ENCODE peak calls at places on chromosomes 1 and 21, in four cellular contexts. One of them, this sample, is unnamed.

GRCh38 chr1:11691302-11691914 is at the start of gene DRAXIN:
- DNase-seq in neuronal stem cell: peak; percentile 63
- DNase-seq in mesenchymal stem cell: no peak
- DNase-seq in H9: peak; percentile 88
- DNase-seq in this sample: peak; percentile 26

GRCh38 chr1:234503193-234504050 is 24.4 kb upstream of the TARBP1 start:
- DNase-seq in H9: no peak
- DNase-seq in mesenchymal stem cell: no peak
- DNase-seq in neuronal stem cell: no peak
- DNase-seq in this sample: no peak

GRCh38 chr21:41772351-41773080 is 5.7 kb upstream of the RIPK4 start:
- DNase-seq in mesenchymal stem cell: no peak
- DNase-seq in neuronal stem cell: no peak
- DNase-seq in H9: no peak
- DNase-seq in this sample: no peak

GRCh38 chr1:230868736-230869385 is 540 bp upstream of the C1orf198 start:
- DNase-seq in mesenchymal stem cell: peak; percentile 63
- DNase-seq in neuronal stem cell: peak; percentile 79
- DNase-seq in H9: peak; percentile 78
- DNase-seq in this sample: peak; percentile 75

GRCh38 chr1:77889671-77890070 is 1.2 kb downstream of the NEXN start:
- DNase-seq in H9: no peak
- DNase-seq in mesenchymal stem cell: peak; percentile 82
- DNase-seq in neuronal stem cell: no peak
- DNase-seq in this sample: peak; percentile 79

GRCh38 chr1:16141573-16142336 is 14.1 kb downstream of the EPHA2 start:
- DNase-seq in H9: no peak
- DNase-seq in neuronal stem cell: no peak
- DNase-seq in mesenchymal stem cell: no peak
- DNase-seq in this sample: no peak

GRCh38 chr1:22763479-22764200 is 53.0 kb downstream of the EPHB2 start:
- DNase-seq in mesenchymal stem cell: peak; percentile 48
- DNase-seq in neuronal stem cell: no peak
- DNase-seq in H9: no peak
- DNase-seq in this sample: no peak

GRCh38 chr1:15799928-15800835 is 7.3 kb downstream of the UQCRHL start:
- DNase-seq in mesenchymal stem cell: peak; percentile 65
- DNase-seq in H9: peak; percentile 79
- DNase-seq in neuronal stem cell: no peak
- DNase-seq in this sample: peak; percentile 99

GRCh38 chr1:215113776-215114153 is 31.2 kb downstream of the KCNK2 start:
- DNase-seq in mesenchymal stem cell: no peak
- DNase-seq in neuronal stem cell: no peak
- DNase-seq in H9: no peak
- DNase-seq in this sample: no peak

GRCh38 chr1:65021792-65022191 is 55.4 kb upstream of the JAK1 start:
- DNase-seq in neuronal stem cell: no peak
- DNase-seq in mesenchymal stem cell: no peak
- DNase-seq in H9: no peak
- DNase-seq in this sample: no peak

GRCh38 chr1:153616885-153617428 is 832 bp upstream of the S100A14 start:
- DNase-seq in H9: no peak
- DNase-seq in neuronal stem cell: no peak
- DNase-seq in mesenchymal stem cell: no peak
- DNase-seq in this sample: no peak

GRCh38 chr1:47536646-47537118 is 98.8 kb downstream of the FOXD2 start:
- DNase-seq in H9: no peak
- DNase-seq in mesenchymal stem cell: no peak
- DNase-seq in neuronal stem cell: no peak
- DNase-seq in this sample: no peak

GRCh38 chr1:201945157-201945556 is 1.2 kb downstream of the LMOD1 start:
- DNase-seq in neuronal stem cell: no peak
- DNase-seq in H9: no peak
- DNase-seq in mesenchymal stem cell: peak; percentile 26
- DNase-seq in this sample: no peak

GRCh38 chr1:212860713-212861581 is 2.9 kb downstream of the FLVCR1 start:
- DNase-seq in neuronal stem cell: no peak
- DNase-seq in mesenchymal stem cell: peak; percentile 38
- DNase-seq in H9: no peak
- DNase-seq in this sample: no peak

GRCh38 chr1:201649776-201650607 is 111.1 kb downstream of the NAV1 start:
- DNase-seq in H9: peak; percentile 88
- DNase-seq in mesenchymal stem cell: peak; percentile 83
- DNase-seq in neuronal stem cell: peak; percentile 56
- DNase-seq in this sample: peak; percentile 80

GRCh38 chr21:44408226-44408625 is 47.1 kb upstream of the LRRC3 start:
- DNase-seq in neuronal stem cell: no peak
- DNase-seq in H9: no peak
- DNase-seq in mesenchymal stem cell: no peak
- DNase-seq in this sample: no peak

GRCh38 chr21:17901458-17902092 is 82.4 kb upstream of the C21orf91 start:
- DNase-seq in H9: peak; percentile 33
- DNase-seq in mesenchymal stem cell: peak; percentile 14
- DNase-seq in neuronal stem cell: no peak
- DNase-seq in this sample: peak; percentile 97

GRCh38 chr1:153312569-153313186 is at the start of gene PGLYRP3:
- DNase-seq in neuronal stem cell: no peak
- DNase-seq in mesenchymal stem cell: no peak
- DNase-seq in H9: peak; percentile 47
- DNase-seq in this sample: no peak

GRCh38 chr1:165114022-165114888 is 242.3 kb downstream of the LMX1A start:
- DNase-seq in mesenchymal stem cell: peak; percentile 46
- DNase-seq in H9: peak; percentile 51
- DNase-seq in neuronal stem cell: peak; percentile 64
- DNase-seq in this sample: peak; percentile 89

DNA sequence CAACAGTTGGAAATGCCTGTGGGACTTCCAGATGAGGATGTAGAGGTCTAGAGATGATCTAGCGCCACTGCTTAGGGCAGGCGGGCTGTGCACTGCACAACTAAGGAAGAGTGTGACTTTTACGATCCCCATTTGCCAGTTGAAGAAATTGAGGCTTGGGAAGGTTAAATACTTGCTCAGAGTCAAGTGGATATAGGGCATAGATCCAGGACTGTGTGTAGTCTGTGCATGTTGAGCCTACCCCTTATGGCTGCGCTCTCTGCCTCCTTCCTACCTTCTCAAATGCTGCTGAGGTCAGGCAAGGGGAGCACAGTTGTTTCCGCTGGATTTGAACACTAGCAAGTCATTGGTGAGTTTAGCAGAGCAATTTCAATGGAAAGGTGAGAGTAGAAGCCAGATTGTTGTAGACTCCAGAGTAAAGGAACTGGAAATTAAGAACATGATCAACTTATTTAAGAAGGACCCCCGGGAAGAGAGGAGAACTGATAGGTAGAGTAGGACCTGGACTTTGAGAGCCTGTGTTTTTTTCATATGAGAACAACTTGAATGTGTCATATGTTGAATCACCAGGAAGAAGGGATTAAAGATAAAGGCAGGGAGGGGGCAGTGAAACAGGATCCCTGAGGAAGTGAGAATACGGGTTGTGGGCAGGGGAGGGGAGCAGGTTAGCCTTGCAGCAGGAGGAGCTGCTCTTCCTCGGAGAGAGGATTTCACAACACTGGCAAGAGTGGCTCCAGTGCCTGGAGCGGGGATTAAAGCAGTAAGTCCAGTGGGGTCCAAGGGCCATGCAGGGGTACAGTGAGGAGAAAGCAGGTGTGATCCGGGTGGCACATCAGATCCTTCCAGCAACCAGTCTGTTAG is 2.7 kb downstream of the CAPN2 start:
- DNase-seq in H9: no peak
- DNase-seq in mesenchymal stem cell: peak; percentile 92
- DNase-seq in neuronal stem cell: no peak
- DNase-seq in this sample: peak; percentile 46
- H2AK5ac ChIP-seq in H9: no peak overlapping the region
- H2AK5ac ChIP-seq in mesenchymal stem cell: peak overlapping the region; percentile 33
- H2AK5ac ChIP-seq in neuronal stem cell: no peak overlapping the region
- H2AK5ac ChIP-seq in this sample: peak overlapping the region; percentile 52

GRCh38 chr1:226654046-226654445 is 85.0 kb downstream of the ITPKB start:
- DNase-seq in neuronal stem cell: peak; percentile 82
- DNase-seq in mesenchymal stem cell: peak; percentile 46
- DNase-seq in H9: peak; percentile 77
- DNase-seq in this sample: no peak
- H2AK5ac ChIP-seq in neuronal stem cell: no peak overlapping the region
- H2AK5ac ChIP-seq in mesenchymal stem cell: peak overlapping the region; percentile 18
- H2AK5ac ChIP-seq in H9: no peak overlapping the region
- H2AK5ac ChIP-seq in this sample: no peak overlapping the region

GRCh38 chr1:83318361-83318760 is 680.6 kb downstream of the TTLL7 start:
- DNase-seq in H9: no peak
- DNase-seq in neuronal stem cell: no peak
- DNase-seq in mesenchymal stem cell: no peak
- DNase-seq in this sample: no peak
- H2AK5ac ChIP-seq in H9: no peak overlapping the region
- H2AK5ac ChIP-seq in neuronal stem cell: no peak overlapping the region
- H2AK5ac ChIP-seq in mesenchymal stem cell: no peak overlapping the region
- H2AK5ac ChIP-seq in this sample: no peak overlapping the region

GRCh38 chr1:190323530-190323929 is 154.1 kb downstream of the BRINP3 start:
- DNase-seq in neuronal stem cell: no peak
- DNase-seq in H9: no peak
- DNase-seq in mesenchymal stem cell: no peak
- DNase-seq in this sample: no peak
- H2AK5ac ChIP-seq in neuronal stem cell: no peak overlapping the region
- H2AK5ac ChIP-seq in H9: no peak overlapping the region
- H2AK5ac ChIP-seq in mesenchymal stem cell: no peak overlapping the region
- H2AK5ac ChIP-seq in this sample: no peak overlapping the region

DNA sequence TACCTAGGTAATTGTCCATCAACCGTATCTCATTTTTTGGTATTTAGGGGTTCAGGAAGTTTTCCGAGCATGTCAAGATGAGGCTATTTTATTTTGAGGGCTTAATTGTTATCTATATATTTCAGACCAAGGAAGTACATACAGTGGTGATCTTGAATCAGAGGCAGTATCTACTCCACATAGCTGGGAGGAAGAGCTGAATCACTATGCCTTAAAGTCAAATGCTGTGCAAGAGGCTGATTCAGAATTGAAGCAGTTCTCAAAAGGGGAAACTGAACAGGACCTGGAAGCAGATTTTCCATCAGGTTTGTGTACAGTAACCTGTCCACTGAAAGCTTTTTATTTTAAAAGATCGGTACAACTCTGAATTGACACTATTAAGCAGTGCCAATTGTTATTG is 130.2 kb downstream of the ZMYM4 start:
- DNase-seq in mesenchymal stem cell: no peak
- DNase-seq in H9: no peak
- DNase-seq in neuronal stem cell: no peak
- DNase-seq in this sample: no peak
- H2AK5ac ChIP-seq in mesenchymal stem cell: no peak overlapping the region
- H2AK5ac ChIP-seq in H9: no peak overlapping the region
- H2AK5ac ChIP-seq in neuronal stem cell: no peak overlapping the region
- H2AK5ac ChIP-seq in this sample: no peak overlapping the region

GRCh38 chr1:183986941-183987340 is 50.6 kb downstream of the COLGALT2 start:
- DNase-seq in neuronal stem cell: no peak
- DNase-seq in mesenchymal stem cell: no peak
- DNase-seq in H9: no peak
- DNase-seq in this sample: no peak

GRCh38 chr1:183989078-183989577 is 48.4 kb downstream of the COLGALT2 start:
- DNase-seq in neuronal stem cell: no peak
- DNase-seq in mesenchymal stem cell: peak; percentile 71
- DNase-seq in H9: no peak
- DNase-seq in this sample: no peak

GRCh38 chr1:183987593-183988318 is 49.8 kb downstream of the COLGALT2 start:
- DNase-seq in neuronal stem cell: no peak
- DNase-seq in H9: no peak
- DNase-seq in mesenchymal stem cell: no peak
- DNase-seq in this sample: no peak

GRCh38 chr1:183991360-183992155 is 46.0 kb downstream of the COLGALT2 start:
- DNase-seq in mesenchymal stem cell: no peak
- DNase-seq in neuronal stem cell: no peak
- DNase-seq in H9: no peak
- DNase-seq in this sample: no peak

GRCh38 chr1:183989604-183990003 is 47.9 kb downstream of the COLGALT2 start:
- DNase-seq in mesenchymal stem cell: no peak
- DNase-seq in neuronal stem cell: no peak
- DNase-seq in H9: no peak
- DNase-seq in this sample: no peak
- H2AK5ac ChIP-seq in mesenchymal stem cell: no peak overlapping the region
- H2AK5ac ChIP-seq in neuronal stem cell: no peak overlapping the region
- H2AK5ac ChIP-seq in H9: no peak overlapping the region
- H2AK5ac ChIP-seq in this sample: no peak overlapping the region

GRCh38 chr1:998905-999796 is 746 bp downstream of the HES4 start:
- DNase-seq in neuronal stem cell: no peak
- DNase-seq in H9: peak; percentile 56
- DNase-seq in mesenchymal stem cell: peak; percentile 49
- DNase-seq in this sample: no peak

GRCh38 chr1:998051-998821 is 1.7 kb downstream of the HES4 start:
- DNase-seq in neuronal stem cell: no peak
- DNase-seq in mesenchymal stem cell: no peak
- DNase-seq in H9: peak; percentile 55
- DNase-seq in this sample: no peak

GRCh38 chr1:995665-996633 is 3.9 kb downstream of the HES4 start:
- DNase-seq in mesenchymal stem cell: peak; percentile 47
- DNase-seq in H9: peak; percentile 35
- DNase-seq in neuronal stem cell: no peak
- DNase-seq in this sample: no peak

GRCh38 chr1:996851-997727 is 2.8 kb downstream of the HES4 start:
- DNase-seq in H9: peak; percentile 37
- DNase-seq in neuronal stem cell: no peak
- DNase-seq in mesenchymal stem cell: peak; percentile 62
- DNase-seq in this sample: peak; percentile 28

DNA sequence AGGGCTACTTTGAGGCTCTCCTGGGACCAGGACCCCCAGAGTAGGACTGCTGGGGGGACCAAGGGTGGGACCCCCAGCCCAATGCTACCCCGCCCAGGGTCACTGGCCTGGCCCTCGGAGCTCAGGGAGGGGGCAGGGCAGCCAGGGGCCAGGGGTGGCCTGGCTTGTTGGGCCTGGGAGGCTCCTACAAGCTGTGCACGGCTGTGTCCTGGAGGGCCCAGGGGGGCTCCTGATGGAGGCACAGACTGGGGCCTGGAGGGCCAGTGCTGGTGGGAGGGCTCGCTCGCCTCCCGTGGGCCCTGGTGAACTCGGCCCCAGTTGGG is 2.2 kb downstream of the HES4 start:
- DNase-seq in H9: no peak
- DNase-seq in mesenchymal stem cell: no peak
- DNase-seq in neuronal stem cell: no peak
- DNase-seq in this sample: no peak
- H2AK5ac ChIP-seq in H9: no peak overlapping the region
- H2AK5ac ChIP-seq in mesenchymal stem cell: no peak overlapping the region
- H2AK5ac ChIP-seq in neuronal stem cell: peak overlapping the region; percentile 33
- H2AK5ac ChIP-seq in this sample: peak overlapping the region; percentile 75